ENCODE peak calls at places on chromosomes 13 and 19, in nine cellular contexts. J is SK-N-SH; M is breast epithelium; B is naive thymus-derived CD4-positive, alpha-beta T cell; S is psoas muscle; X is upper lobe of right lung; Q is mammary epithelial cell; G is adrenal gland; R is heart right ventricle. Y is an unnamed sample. For H3K4me1, the result is how much of the 10 kb centered on the place peaks cover.

GRCh38 chr13:80499536-80500280 is 158.8 kb upstream of the SPRY2 start:
- DNase-seq in G (no peak), X (no peak), M (no peak), J (no peak), S (no peak), R (no peak), Q (no peak), B (no peak), Y (no peak)

GRCh38 chr13:66574606-66575005 is 655.5 kb downstream of the PCDH9 start:
- DNase-seq in M (no peak), S (no peak), X (no peak), G (no peak), J (no peak), R (no peak), B (no peak), Q (no peak), Y (no peak)

GRCh38 chr13:75359266-75359665 is 122.7 kb downstream of the TBC1D4 start:
- DNase-seq in B (no peak), Q (peak), S (no peak), X (no peak), M (no peak), R (no peak), G (no peak), J (no peak), Y (no peak)

GRCh38 chr13:93784191-93784590 is 557.6 kb downstream of the GPC6 start:
- DNase-seq in X (no peak), J (no peak), S (no peak), G (no peak), M (no peak), R (no peak), Q (no peak), B (no peak), Y (no peak)

GRCh38 chr19:11268783-11269267 is 6.5 kb upstream of the DOCK6 start:
- DNase-seq in M (peak), R (peak), X (no peak), S (peak), J (peak), G (peak), B (no peak), Q (peak), Y (no peak)

GRCh38 chr13:77300176-77301141 is 26.4 kb downstream of the MYCBP2 start:
- DNase-seq in Q (peak), B (no peak), X (no peak), S (no peak), M (no peak), R (no peak), J (no peak), G (no peak), Y (no peak)

GRCh38 chr19:30357580-30357954 is 14.6 kb upstream of the ZNF536 start:
- DNase-seq in G (no peak), J (no peak), M (no peak), B (no peak), R (no peak), X (no peak), S (no peak), Q (no peak), Y (no peak)

GRCh38 chr19:42074513-42075363 is 1.2 kb upstream of the ZNF574 start:
- DNase-seq in X (no peak), B (no peak), R (no peak), Q (no peak), M (peak), G (peak), S (no peak), J (peak), Y (no peak)

GRCh38 chr13:24218977-24219376 is 58.5 kb downstream of the SPATA13 start:
- DNase-seq in S (no peak), X (no peak), Q (no peak), M (no peak), G (no peak), B (no peak), R (no peak), J (no peak), Y (no peak)

DNA sequence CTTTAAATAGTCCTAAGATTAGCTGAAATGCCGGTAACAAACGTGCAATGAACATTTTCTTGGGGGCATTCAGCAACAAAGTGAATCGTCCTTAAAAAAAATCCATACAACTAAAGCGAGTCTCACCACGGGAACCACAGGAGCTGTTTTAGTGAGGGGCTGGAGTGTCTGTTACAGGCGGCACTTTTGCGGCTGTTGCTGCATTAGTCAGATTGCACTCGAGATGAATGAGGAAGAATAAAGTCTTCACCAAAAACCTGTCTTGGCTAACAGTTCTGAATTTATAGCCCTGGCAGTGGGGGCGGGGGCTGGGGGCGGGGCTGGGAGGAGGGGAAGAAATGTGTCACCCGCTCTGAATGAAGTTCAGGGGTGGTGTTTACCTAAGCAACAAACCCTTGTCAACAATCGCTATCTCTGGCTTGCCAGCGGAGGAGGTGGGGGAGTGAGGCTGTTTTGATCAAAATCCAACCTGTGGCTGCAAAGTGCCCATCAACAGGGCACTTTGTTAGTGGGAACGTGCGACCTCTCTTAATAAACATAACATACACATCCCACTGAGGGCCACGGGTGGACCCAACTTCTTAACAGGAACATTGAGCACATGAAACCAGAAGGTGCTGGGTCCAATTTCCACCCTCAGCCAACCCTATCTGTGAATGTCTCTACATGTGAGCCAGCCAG is 44.5 kb downstream of the RFX2 start:
- DNase-seq in X (peak), Q (no peak), B (peak), S (no peak), M (no peak), G (peak), J (no peak), R (peak), Y (no peak)
- H3K4me1 ChIP-seq in X (half or more), Q (half or more), B (under half), S (under half), M (under half), G (under half), J (under half), R (half or more), Y (half or more)

DNA sequence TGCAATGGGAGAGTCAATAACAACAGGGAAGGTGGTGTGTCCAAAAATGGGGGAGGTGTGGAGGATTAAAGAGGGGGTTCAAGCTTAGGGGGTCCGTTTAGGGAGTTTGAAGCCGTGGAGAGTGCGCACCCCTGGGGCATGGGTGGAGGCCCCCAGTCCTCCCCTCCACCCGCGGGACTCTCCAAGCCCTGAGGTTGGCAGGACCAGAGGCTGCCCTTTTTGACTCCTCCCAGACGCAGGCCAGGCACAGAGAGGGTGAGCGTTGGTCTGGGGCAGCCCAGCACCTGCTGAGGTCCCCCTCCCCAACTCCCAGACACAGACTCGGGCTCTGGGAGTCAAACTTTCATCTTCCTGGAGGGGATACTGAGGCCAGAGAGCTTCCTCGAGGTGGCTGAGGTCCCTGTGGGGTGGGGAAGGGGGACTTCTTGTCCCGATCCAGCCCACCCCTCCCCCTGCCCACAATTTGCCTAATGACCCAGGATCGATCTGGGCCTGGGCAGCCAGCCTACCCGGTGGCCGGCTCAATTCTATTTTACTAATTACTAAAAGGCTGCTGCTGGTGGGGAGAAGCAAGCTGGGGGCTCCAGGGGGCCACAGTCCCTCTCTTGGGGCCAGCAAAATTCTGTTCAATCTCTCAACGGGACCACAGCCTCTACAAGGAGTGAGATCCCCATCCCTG is 2.8 kb upstream of the ONECUT3 start:
- DNase-seq in J (no peak), B (no peak), G (no peak), Q (no peak), X (no peak), R (no peak), M (no peak), S (no peak), Y (no peak)
- H3K4me1 ChIP-seq in J (under half), B (under half), G (under half), Q (under half), X (under half), R (under half), M (under half), S (under half), Y (under half)

GRCh38 chr13:51924756-51925544 is 63.2 kb downstream of the CCDC70 start:
- DNase-seq in J (no peak), G (no peak), M (no peak), Q (no peak), S (no peak), B (no peak), X (no peak), R (no peak), Y (no peak)
- H3K4me1 ChIP-seq in J (under half), G (under half), M (under half), Q (under half), S (under half), B (under half), X (under half), R (under half), Y (under half)

DNA sequence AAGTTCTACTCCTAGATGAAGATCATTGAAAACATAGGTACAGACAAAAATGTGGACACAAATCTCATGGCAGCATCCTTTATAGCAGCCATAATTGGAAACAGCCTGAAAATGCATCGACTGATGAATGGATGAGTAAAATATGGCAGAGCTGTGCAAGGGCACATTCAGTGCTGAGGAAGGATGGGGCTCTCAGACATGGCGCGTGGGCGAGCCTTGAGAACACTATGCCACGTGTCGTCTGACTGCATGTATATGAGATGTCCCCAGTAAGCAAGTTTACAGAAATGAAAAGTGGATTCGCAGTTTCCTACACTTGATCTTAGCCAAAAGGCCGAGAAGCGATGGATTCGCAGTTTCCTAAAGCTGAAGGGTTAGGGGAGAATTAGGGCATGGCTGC is 78.1 kb downstream of the RAB20 start:
- DNase-seq in R (no peak), G (no peak), X (no peak), J (no peak), M (no peak), Q (no peak), B (no peak), S (no peak), Y (no peak)
- H3K4me1 ChIP-seq in R (under half), G (under half), X (under half), J (under half), M (under half), Q (under half), B (under half), S (under half), Y (under half)

GRCh38 chr13:106498158-106498557 is 37.3 kb downstream of the EFNB2 start:
- DNase-seq in M (no peak), X (no peak), B (no peak), G (no peak), Q (no peak), R (no peak), J (no peak), S (no peak), Y (no peak)
- H3K4me1 ChIP-seq in M (under half), X (under half), B (under half), G (under half), Q (under half), R (under half), J (under half), S (half or more), Y (under half)

DNA sequence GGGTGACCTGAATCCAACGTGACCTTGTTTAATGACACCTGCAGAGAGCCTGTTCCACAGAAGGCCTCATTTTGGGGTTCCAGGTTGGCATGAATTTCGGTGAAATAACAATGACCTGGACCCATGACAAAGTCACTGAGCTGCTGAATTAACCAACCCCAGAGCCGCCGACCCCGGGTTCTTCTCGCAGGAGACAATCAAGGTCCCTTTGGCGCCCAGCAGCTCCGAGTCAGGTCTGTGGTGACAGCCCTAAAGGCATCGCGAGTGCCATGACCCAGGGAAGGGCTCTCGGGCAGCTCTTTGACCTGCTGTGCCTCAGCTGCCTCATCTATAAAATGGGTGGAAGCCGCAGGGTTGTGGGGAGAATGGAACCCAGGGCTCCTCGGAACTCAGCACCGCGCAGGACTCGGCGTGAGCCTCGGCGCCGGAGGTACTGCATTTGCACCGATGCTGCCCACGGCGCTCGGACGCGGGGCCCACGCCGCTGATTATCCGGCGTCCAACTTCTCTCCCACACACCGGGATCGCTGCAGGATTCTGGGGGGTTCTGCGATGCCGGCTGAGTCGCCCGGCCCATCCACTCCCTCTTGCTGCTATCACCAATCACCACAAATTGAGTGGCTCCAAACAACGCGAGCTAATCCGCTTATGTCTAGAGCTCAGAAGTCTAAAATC is 5.7 kb downstream of the SHC2 start:
- DNase-seq in M (no peak), S (no peak), J (no peak), X (no peak), Q (no peak), B (no peak), R (no peak), G (no peak), Y (no peak)
- H3K4me1 ChIP-seq in M (under half), S (under half), J (under half), X (under half), Q (under half), B (under half), R (under half), G (under half), Y (under half)

DNA sequence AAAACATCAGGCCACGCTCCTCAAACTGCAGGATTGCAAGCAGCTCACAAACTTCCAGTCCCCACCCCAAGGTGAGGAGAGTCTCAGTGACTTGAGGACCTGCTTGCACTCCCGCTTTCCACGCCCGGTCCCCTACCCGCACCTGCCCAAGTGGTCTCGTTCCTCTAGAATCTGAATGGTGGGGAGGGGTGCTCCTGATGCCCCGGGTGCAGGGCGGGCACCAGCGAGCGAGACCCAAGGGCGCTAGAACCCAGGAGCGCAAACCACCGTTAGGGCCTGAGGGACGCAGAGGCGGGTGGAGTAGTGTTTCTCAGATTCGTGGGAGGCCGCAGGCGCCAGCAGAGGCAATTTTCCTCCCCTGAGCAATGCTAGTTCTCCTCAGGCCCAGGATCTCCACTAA is 40.3 kb downstream of the SOX1 start:
- DNase-seq in J (no peak), S (no peak), G (no peak), R (no peak), B (no peak), X (no peak), Q (no peak), M (no peak), Y (no peak)
- H3K4me1 ChIP-seq in J (under half), S (under half), G (under half), R (under half), B (under half), X (under half), Q (under half), M (under half), Y (under half)

DNA sequence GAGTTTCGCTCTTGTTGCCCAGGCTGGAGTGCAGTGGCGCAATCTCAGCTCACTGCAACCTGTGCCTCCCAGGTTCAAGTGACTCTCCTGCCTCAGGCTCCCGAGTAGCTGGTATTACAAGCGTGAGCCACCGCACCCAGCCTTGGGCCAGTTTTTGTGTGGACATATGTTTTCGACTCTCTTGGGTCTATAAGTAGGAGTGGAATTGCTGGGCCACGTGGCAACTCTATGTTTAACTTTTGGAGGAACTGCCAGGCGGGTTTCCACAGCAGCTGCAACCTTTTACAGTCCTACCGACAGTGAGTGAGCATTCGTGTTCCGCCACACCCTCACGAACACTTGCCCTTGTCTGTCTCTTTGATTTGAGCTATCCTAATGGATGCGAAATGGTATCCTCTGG is 44.9 kb downstream of the BICRA start:
- DNase-seq in S (peak), Q (no peak), G (no peak), B (no peak), J (no peak), M (no peak), X (no peak), R (no peak), Y (no peak)
- H3K4me1 ChIP-seq in S (under half), Q (under half), G (under half), B (under half), J (under half), M (under half), X (under half), R (under half), Y (under half)

GRCh38 chr19:13053238-13053637 is 49.4 kb downstream of the LYL1 start:
- DNase-seq in S (no peak), Q (no peak), X (no peak), G (no peak), M (no peak), B (no peak), R (no peak), J (no peak), Y (no peak)
- H3K4me1 ChIP-seq in S (half or more), Q (half or more), X (half or more), G (under half), M (half or more), B (under half), R (half or more), J (half or more), Y (half or more)

GRCh38 chr19:6233827-6234511 is 45.8 kb downstream of the MLLT1 start:
- DNase-seq in G (no peak), Q (no peak), J (peak), M (no peak), R (peak), S (peak), X (peak), B (no peak), Y (no peak)

GRCh38 chr19:6235031-6235951 is 44.5 kb downstream of the MLLT1 start:
- DNase-seq in G (no peak), J (peak), Q (no peak), R (no peak), M (no peak), S (no peak), X (peak), B (no peak), Y (no peak)

GRCh38 chr19:6232567-6232966 is 47.2 kb downstream of the MLLT1 start:
- DNase-seq in S (peak), X (no peak), J (no peak), M (no peak), G (no peak), R (no peak), B (no peak), Q (peak), Y (no peak)

GRCh38 chr19:6233051-6233826 is 46.5 kb downstream of the MLLT1 start:
- DNase-seq in S (peak), M (peak), G (peak), Q (no peak), B (no peak), X (peak), R (peak), J (no peak), Y (no peak)

DNA sequence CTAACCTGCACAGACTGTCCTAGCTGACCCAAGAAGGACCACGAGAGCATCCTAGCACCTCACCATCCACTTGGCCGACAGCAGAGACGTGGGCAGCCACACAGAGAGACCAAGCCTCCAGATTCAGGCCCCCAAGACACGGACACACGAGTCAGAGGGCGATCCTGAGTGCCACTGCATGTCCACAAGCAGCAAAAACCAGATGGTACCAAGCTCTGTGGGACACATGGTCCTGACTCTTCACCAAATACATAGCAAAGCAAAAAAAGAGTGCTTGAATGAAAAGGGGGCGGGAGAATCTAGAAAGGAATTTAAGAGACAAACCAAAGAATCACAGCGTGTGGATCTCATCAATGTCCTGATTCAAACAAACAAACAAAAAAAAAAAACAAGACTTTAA is 45.2 kb downstream of the MLLT1 start:
- DNase-seq in R (no peak), J (peak), B (no peak), M (no peak), G (no peak), Q (no peak), S (no peak), X (no peak), Y (no peak)
- H3K4me1 ChIP-seq in R (half or more), J (half or more), B (under half), M (half or more), G (under half), Q (half or more), S (half or more), X (half or more), Y (half or more)